ENCODE peak calls at places on chromosomes 12 and 14, in four cellular contexts. I, W, T and U are unnamed samples.

GRCh38 chr14:99132821-99133562 is 139.0 kb downstream of the BCL11B start:
- DNase-seq in I (no peak), W (no peak), T (no peak), U (no peak)

GRCh38 chr12:108730337-108731104 is 797 bp downstream of the CORO1C start:
- DNase-seq in I (peak), W (peak), T (no peak), U (peak)

GRCh38 chr12:15532364-15532977 is 210.2 kb downstream of the PTPRO start:
- DNase-seq in I (peak), W (peak), T (peak), U (peak)

GRCh38 chr12:47768323-47768811 is 4.7 kb upstream of the SLC48A1 start:
- DNase-seq in I (peak), W (peak), T (no peak), U (no peak)

GRCh38 chr14:22653012-22653621 is 9.0 kb upstream of the OR6J1 start:
- DNase-seq in I (peak), W (peak), T (no peak), U (peak)

GRCh38 chr14:81275305-81275950 is 54.7 kb upstream of the GTF2A1 start:
- DNase-seq in I (no peak), W (no peak), T (no peak), U (no peak)

GRCh38 chr12:10722502-10722904 is 620 bp downstream of the YBX3 start:
- DNase-seq in I (peak), W (peak), T (no peak), U (peak)

GRCh38 chr12:52949413-52950331 is 754 bp downstream of the KRT18 start:
- DNase-seq in I (peak), W (peak), T (no peak), U (no peak)

GRCh38 chr12:22437031-22437806 is 102.7 kb upstream of the ST8SIA1 start:
- DNase-seq in I (no peak), W (no peak), T (no peak), U (no peak)

GRCh38 chr14:38507299-38507698 is 251.4 kb upstream of the CLEC14A start:
- DNase-seq in I (no peak), W (no peak), T (no peak), U (no peak)

GRCh38 chr12:114671664-114672476 is 12.1 kb downstream of the TBX3 start:
- DNase-seq in I (no peak), W (no peak), T (no peak), U (no peak)

GRCh38 chr12:108701779-108702435 is 29.4 kb downstream of the CORO1C start:
- DNase-seq in I (no peak), W (peak), T (no peak), U (no peak)

GRCh38 chr12:48414046-48414445 is 58.3 kb upstream of the ANP32D start:
- DNase-seq in I (no peak), W (peak), T (no peak), U (no peak)

GRCh38 chr12:130044991-130045621 is 117.2 kb upstream of the FZD10 start:
- DNase-seq in I (peak), W (no peak), T (no peak), U (no peak)

DNA sequence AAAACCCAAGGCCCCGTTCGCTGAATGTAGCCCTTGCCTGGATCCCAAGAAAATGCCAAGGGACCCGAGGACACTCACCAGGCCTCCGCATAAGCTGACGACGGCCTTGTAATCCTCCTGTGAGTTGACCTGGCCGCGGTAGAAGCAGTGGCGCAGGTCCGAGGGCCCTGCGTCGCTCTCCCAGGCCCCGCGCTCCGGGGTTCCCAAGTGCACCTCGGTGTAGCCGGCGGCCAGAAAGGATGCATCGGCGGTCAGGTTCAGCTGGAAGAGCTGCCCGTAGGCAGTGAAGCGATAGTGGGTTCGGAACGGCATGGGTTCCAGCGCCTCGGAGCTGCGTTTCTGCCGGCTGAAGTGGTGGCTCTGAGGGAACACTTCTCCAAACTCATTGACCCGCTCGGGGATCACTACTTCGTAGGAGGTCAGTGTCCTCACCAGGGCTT is 1.2 kb downstream of the ADAMTS20 start:
- DNase-seq in I (no peak), W (no peak), T (no peak), U (no peak)
- TF ChIP-seq TARDBP in I (no peak), W (no peak), T (no peak), U (no peak)

DNA sequence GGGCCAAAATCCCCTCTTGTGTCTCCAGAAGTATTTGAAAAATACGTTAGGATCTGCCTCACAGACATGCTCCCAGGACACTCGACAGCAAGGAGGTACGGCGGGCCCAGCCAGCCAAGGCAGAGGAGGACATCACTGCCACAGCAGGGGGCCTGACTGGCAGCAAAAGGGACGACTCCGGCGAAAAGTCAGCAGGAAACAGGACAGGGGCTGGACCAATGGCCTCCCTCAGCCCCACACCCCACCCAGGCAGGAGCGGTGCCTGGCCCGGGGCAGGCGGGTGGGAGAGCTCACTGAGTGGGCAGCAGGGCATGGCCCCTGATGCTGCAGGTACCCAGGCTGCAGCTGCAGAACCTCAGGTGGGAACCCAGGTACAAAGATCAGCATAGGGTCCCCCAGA is 17.8 kb downstream of the BRF1 start:
- DNase-seq in I (no peak), W (no peak), T (no peak), U (no peak)
- TF ChIP-seq FOXM1 in I (no peak), W (no peak), T (no peak), U (no peak)

GRCh38 chr12:109944561-109944960 is 44.5 kb downstream of the TCHP start:
- DNase-seq in I (no peak), W (no peak), T (no peak), U (no peak)

GRCh38 chr12:109946505-109946904 is 46.4 kb downstream of the TCHP start:
- DNase-seq in I (no peak), W (no peak), T (no peak), U (no peak)

GRCh38 chr12:109946913-109947312 is 46.8 kb downstream of the TCHP start:
- DNase-seq in I (no peak), W (no peak), T (no peak), U (no peak)

GRCh38 chr12:109943811-109944210 is 43.7 kb downstream of the TCHP start:
- DNase-seq in I (no peak), W (no peak), T (no peak), U (no peak)

GRCh38 chr12:109944975-109945374 is 44.9 kb downstream of the TCHP start:
- DNase-seq in I (peak), W (no peak), T (no peak), U (no peak)
- TF ChIP-seq TARDBP in I (no peak), W (no peak), T (no peak), U (no peak)

DNA sequence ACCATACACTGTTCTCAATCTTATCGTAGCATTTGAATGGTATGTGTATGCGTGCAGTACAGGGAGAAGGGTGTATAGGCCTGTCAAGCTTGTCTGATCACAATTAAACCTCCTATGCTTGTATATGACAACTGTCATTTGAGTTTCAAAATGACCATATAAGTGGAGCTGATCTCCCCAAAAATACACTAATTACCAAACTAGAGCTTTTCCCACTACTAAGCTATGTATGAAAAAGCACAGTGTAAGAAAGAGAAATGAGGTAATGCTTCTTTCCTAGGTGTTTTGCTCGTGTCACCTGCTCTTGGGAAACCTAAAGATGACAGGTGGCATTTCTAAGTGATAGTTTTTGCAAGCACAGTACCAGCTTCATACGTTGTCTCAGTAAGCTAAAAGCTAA is 1.1 kb upstream of the STK38L start:
- DNase-seq in I (no peak), W (no peak), T (no peak), U (no peak)
- TF ChIP-seq FOXM1 in I (no peak), W (no peak), T (peak), U (no peak)

DNA sequence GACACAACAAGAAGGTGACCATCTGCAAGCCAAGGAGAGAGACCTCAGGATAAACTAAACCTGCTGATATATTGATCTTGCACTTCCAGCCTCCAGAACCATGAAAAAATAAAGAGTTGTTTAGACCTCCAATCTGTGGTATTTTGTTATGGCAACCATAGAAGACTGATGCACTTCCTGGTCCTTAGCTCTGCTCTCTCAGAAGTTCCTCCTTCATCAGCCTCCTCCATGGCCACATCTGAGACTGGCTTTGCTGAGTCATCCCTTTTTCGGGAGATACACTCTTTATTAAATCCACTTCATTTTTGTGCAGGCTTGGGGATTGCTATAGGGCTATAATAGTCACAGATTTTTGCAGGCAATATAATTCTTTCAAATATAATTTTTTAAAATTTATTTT is 89.6 kb upstream of the ATF7IP start:
- DNase-seq in I (no peak), W (peak), T (no peak), U (no peak)
- TF ChIP-seq TARDBP in I (no peak), W (no peak), T (no peak), U (no peak)

DNA sequence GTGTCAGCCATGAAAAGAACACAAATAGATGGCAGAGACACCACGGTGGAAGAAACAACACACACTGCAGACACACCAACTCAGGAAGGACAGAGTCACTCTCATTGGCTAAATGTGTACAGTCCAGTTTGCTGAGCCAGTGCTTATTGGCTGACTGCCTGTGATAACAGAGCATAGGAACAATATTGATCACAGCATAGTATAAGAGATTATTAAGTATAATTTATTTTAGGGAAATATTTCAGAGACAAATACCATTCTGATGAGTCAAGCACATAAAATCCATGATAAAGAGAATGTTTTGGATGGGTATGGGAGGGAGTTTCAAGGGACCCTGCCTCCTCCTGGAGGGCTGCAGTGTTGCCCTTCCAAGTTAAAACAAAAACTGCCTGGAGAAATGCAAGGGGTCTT is 50.9 kb downstream of the BTG1 start:
- DNase-seq in I (no peak), W (no peak), T (no peak), U (no peak)
- TF ChIP-seq FOXM1 in I (no peak), W (no peak), T (no peak), U (no peak)

DNA sequence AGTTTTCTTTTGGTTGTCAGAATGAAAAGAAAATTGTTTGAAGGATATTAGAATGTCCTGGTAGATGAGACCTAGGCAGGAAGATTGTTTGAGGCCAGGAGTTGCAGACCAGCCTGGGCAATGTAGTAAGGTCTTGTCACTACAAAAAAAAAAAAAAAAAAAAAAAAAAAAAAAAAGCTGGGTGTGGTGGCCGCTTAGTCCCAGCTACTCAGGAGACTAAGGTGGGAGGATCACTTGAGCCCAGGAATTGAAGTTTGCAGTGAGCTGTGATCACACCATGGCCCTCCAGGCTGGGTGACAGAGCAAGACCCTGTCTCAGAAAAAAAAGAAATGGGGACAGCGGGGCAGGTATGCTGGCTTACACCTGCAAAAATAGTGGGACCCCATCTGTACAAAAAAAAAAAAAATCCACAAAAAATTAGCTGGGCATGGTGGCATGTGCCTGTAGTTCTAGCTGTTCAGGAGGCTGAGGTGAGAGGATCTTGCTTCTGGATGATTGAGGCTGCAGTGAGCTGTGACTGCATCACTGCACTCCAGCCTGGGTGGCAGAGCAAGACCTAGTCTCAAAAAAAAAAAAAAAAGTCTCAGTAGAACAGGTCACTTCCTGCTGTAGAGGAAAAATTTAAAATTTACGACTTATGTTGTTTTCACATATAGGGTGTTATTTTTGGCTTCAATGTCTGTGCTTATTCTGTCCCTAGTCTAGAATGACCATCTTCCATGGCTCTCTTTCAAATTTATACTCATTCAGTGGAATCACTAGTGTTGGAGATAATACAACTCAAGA is 70.7 kb downstream of the PPHLN1 start:
- DNase-seq in I (no peak), W (no peak), T (no peak), U (no peak)
- TF ChIP-seq TARDBP in I (no peak), W (no peak), T (no peak), U (no peak)

DNA sequence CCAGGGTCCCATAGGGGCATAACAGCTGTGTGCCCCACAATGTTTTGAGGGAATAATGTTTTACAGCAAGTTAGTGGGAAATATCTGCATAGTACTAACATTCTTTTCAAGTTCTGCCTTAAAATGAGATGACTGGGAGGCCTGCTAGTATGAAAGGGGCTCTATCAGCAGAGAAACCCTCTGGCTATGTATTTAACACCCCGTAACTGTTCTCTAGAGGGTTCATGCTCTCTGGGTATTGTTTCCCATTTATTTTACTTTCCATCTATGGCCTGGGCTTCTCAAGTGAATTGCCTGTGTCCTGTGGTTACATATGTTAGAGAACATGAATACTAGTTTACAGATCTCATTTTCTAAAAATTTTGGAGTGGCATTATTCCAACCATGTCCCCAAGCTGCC is 37.4 kb downstream of the GNG2 start:
- DNase-seq in I (no peak), W (no peak), T (no peak), U (no peak)
- TF ChIP-seq FOXM1 in I (no peak), W (no peak), T (no peak), U (no peak)

DNA sequence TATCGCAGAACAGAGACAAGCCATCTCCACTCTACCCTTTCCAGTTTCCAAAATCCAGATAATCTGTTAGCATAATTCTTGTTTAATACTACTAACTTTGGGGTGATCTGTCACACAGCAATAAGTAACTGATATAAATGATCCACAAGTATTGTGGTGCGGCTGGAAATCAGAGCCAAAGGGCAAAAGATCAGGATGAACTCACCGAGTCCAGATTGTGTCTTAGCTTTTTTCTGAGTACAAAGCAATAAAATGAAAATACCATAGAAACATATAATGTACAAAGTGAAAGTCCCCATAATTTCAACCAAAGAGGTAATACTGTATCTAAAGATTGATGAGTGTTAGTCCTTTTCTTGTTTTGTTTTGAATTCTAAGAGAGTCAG is 17.4 kb downstream of the HECTD1 start:
- DNase-seq in I (no peak), W (no peak), T (no peak), U (no peak)
- TF ChIP-seq TARDBP in I (no peak), W (no peak), T (no peak), U (no peak)